ENCODE peak calls at places on chromosomes 4 and X, in seven cellular contexts. One of them, this sample, is unnamed.

GRCh38 chrX:3295731-3296130 is 50.7 kb downstream of the MXRA5 start:
- DNase-seq in H1: no peak
- DNase-seq in mesendoderm: peak; percentile 71
- DNase-seq in mesenchymal stem cell: no peak
- DNase-seq in neuronal stem cell: no peak
- DNase-seq in IMR-90: no peak
- DNase-seq in H9: peak; percentile 80
- DNase-seq in this sample: no peak

GRCh38 chr4:180380733-180381132 is 1862.5 kb upstream of the TENM3 start:
- DNase-seq in H1: no peak
- DNase-seq in neuronal stem cell: no peak
- DNase-seq in IMR-90: peak; percentile 85
- DNase-seq in mesenchymal stem cell: peak; percentile 8
- DNase-seq in H9: no peak
- DNase-seq in mesendoderm: no peak
- DNase-seq in this sample: no peak

GRCh38 chr4:145679520-145679919 is 426 bp upstream of the C4orf51 start:
- DNase-seq in neuronal stem cell: no peak
- DNase-seq in IMR-90: peak; percentile 97
- DNase-seq in mesenchymal stem cell: peak; percentile 92
- DNase-seq in H9: no peak
- DNase-seq in H1: no peak
- DNase-seq in mesendoderm: peak; percentile 32
- DNase-seq in this sample: no peak

GRCh38 chr4:141255016-141255415 is 34.3 kb downstream of the ZNF330 start:
- DNase-seq in H9: no peak
- DNase-seq in mesendoderm: no peak
- DNase-seq in mesenchymal stem cell: no peak
- DNase-seq in IMR-90: peak; percentile 46
- DNase-seq in neuronal stem cell: no peak
- DNase-seq in H1: no peak
- DNase-seq in this sample: no peak

GRCh38 chr4:182856862-182857261 is 60.3 kb downstream of the DCTD start:
- DNase-seq in neuronal stem cell: no peak
- DNase-seq in IMR-90: no peak
- DNase-seq in mesenchymal stem cell: no peak
- DNase-seq in H1: no peak
- DNase-seq in H9: no peak
- DNase-seq in mesendoderm: no peak
- DNase-seq in this sample: no peak

GRCh38 chr4:8114456-8115202 is 44.0 kb downstream of the ABLIM2 start:
- DNase-seq in neuronal stem cell: no peak
- DNase-seq in H9: no peak
- DNase-seq in IMR-90: no peak
- DNase-seq in mesendoderm: no peak
- DNase-seq in H1: no peak
- DNase-seq in mesenchymal stem cell: no peak
- DNase-seq in this sample: no peak

GRCh38 chrX:24294619-24295018 is 19.2 kb downstream of the SUPT20HL2 start:
- DNase-seq in neuronal stem cell: no peak
- DNase-seq in IMR-90: no peak
- DNase-seq in H9: peak; percentile 75
- DNase-seq in H1: peak; percentile 2
- DNase-seq in mesendoderm: peak; percentile 40
- DNase-seq in mesenchymal stem cell: peak; percentile 6
- DNase-seq in this sample: no peak

GRCh38 chr4:63788271-63788670 is 621.0 kb downstream of the TECRL start:
- DNase-seq in H1: no peak
- DNase-seq in neuronal stem cell: no peak
- DNase-seq in IMR-90: no peak
- DNase-seq in H9: no peak
- DNase-seq in mesendoderm: no peak
- DNase-seq in mesenchymal stem cell: no peak
- DNase-seq in this sample: no peak

GRCh38 chr4:140609548-140610425 is 41.0 kb upstream of the UCP1 start:
- DNase-seq in mesenchymal stem cell: peak; percentile 54
- DNase-seq in mesendoderm: peak; percentile 51
- DNase-seq in neuronal stem cell: peak; percentile 35
- DNase-seq in H9: no peak
- DNase-seq in IMR-90: peak; percentile 55
- DNase-seq in H1: no peak
- DNase-seq in this sample: peak; percentile 58

DNA sequence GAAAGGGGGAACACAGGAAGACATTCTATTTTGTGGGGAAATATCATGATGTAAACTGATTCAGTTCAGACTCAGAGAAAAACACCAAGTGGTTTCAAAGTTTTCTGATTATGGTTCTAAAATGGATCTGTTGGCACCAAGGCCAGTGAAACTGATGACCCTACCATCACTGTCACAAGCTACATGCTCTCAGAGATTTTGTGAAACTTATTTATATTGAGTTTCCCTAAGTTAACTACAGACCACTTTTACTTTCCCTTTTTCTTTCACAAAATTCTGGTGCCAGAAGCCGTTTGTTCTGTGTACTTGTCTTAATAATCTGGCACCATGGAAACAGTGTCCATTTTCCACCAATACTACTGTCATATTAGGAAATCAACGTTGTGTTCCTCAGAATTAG is 43.4 kb upstream of the CABS1 start:
- DNase-seq in mesenchymal stem cell: no peak
- DNase-seq in neuronal stem cell: no peak
- DNase-seq in IMR-90: no peak
- DNase-seq in mesendoderm: no peak
- DNase-seq in H9: no peak
- DNase-seq in H1: no peak
- DNase-seq in this sample: no peak
- H2BK120ac ChIP-seq in mesenchymal stem cell: no peak overlapping the region
- H2BK120ac ChIP-seq in neuronal stem cell: no peak overlapping the region
- H2BK120ac ChIP-seq in IMR-90: no peak overlapping the region
- H2BK120ac ChIP-seq in mesendoderm: no peak overlapping the region
- H2BK120ac ChIP-seq in H9: no peak overlapping the region
- H2BK120ac ChIP-seq in H1: no peak overlapping the region
- H2BK120ac ChIP-seq in this sample: no peak overlapping the region

GRCh38 chrX:22056235-22056634 is 24.1 kb downstream of the PHEX start:
- DNase-seq in mesenchymal stem cell: no peak
- DNase-seq in H9: no peak
- DNase-seq in mesendoderm: no peak
- DNase-seq in neuronal stem cell: no peak
- DNase-seq in IMR-90: no peak
- DNase-seq in H1: no peak
- DNase-seq in this sample: no peak
- H2BK120ac ChIP-seq in mesenchymal stem cell: no peak overlapping the region
- H2BK120ac ChIP-seq in H9: no peak overlapping the region
- H2BK120ac ChIP-seq in mesendoderm: no peak overlapping the region
- H2BK120ac ChIP-seq in neuronal stem cell: no peak overlapping the region
- H2BK120ac ChIP-seq in IMR-90: no peak overlapping the region
- H2BK120ac ChIP-seq in H1: no peak overlapping the region
- H2BK120ac ChIP-seq in this sample: no peak overlapping the region

GRCh38 chrX:39018526-39018925 is 217.3 kb downstream of the MID1IP1 start:
- DNase-seq in mesenchymal stem cell: no peak
- DNase-seq in IMR-90: no peak
- DNase-seq in mesendoderm: no peak
- DNase-seq in neuronal stem cell: no peak
- DNase-seq in H1: no peak
- DNase-seq in H9: no peak
- DNase-seq in this sample: no peak

GRCh38 chrX:39017062-39017461 is 215.8 kb downstream of the MID1IP1 start:
- DNase-seq in H1: no peak
- DNase-seq in neuronal stem cell: no peak
- DNase-seq in IMR-90: no peak
- DNase-seq in mesendoderm: no peak
- DNase-seq in H9: no peak
- DNase-seq in mesenchymal stem cell: no peak
- DNase-seq in this sample: no peak

GRCh38 chrX:39020051-39020669 is 218.9 kb downstream of the MID1IP1 start:
- DNase-seq in neuronal stem cell: no peak
- DNase-seq in H9: no peak
- DNase-seq in mesendoderm: no peak
- DNase-seq in H1: no peak
- DNase-seq in mesenchymal stem cell: no peak
- DNase-seq in IMR-90: no peak
- DNase-seq in this sample: no peak

GRCh38 chrX:39016551-39016950 is 215.3 kb downstream of the MID1IP1 start:
- DNase-seq in H1: no peak
- DNase-seq in H9: no peak
- DNase-seq in neuronal stem cell: no peak
- DNase-seq in IMR-90: no peak
- DNase-seq in mesendoderm: no peak
- DNase-seq in mesenchymal stem cell: no peak
- DNase-seq in this sample: no peak

GRCh38 chrX:39017716-39018115 is 216.5 kb downstream of the MID1IP1 start:
- DNase-seq in neuronal stem cell: peak; percentile 24
- DNase-seq in mesendoderm: peak; percentile 75
- DNase-seq in H9: no peak
- DNase-seq in IMR-90: no peak
- DNase-seq in mesenchymal stem cell: no peak
- DNase-seq in H1: no peak
- DNase-seq in this sample: no peak
- H2BK120ac ChIP-seq in neuronal stem cell: no peak overlapping the region
- H2BK120ac ChIP-seq in mesendoderm: peak overlapping the region; percentile 12
- H2BK120ac ChIP-seq in H9: no peak overlapping the region
- H2BK120ac ChIP-seq in IMR-90: no peak overlapping the region
- H2BK120ac ChIP-seq in mesenchymal stem cell: no peak overlapping the region
- H2BK120ac ChIP-seq in H1: no peak overlapping the region
- H2BK120ac ChIP-seq in this sample: no peak overlapping the region

GRCh38 chrX:47802589-47802988 is 34.1 kb upstream of the ZNF81 start:
- DNase-seq in neuronal stem cell: no peak
- DNase-seq in mesenchymal stem cell: no peak
- DNase-seq in H9: no peak
- DNase-seq in H1: no peak
- DNase-seq in mesendoderm: no peak
- DNase-seq in IMR-90: peak; percentile 8
- DNase-seq in this sample: no peak

GRCh38 chrX:47809065-47809788 is 27.5 kb upstream of the ZNF81 start:
- DNase-seq in neuronal stem cell: no peak
- DNase-seq in H9: no peak
- DNase-seq in mesenchymal stem cell: no peak
- DNase-seq in mesendoderm: no peak
- DNase-seq in H1: no peak
- DNase-seq in IMR-90: no peak
- DNase-seq in this sample: no peak

GRCh38 chrX:47807548-47807947 is 29.2 kb upstream of the ZNF81 start:
- DNase-seq in H9: peak; percentile 57
- DNase-seq in H1: no peak
- DNase-seq in mesenchymal stem cell: no peak
- DNase-seq in mesendoderm: peak; percentile 51
- DNase-seq in IMR-90: no peak
- DNase-seq in neuronal stem cell: no peak
- DNase-seq in this sample: no peak

GRCh38 chrX:47798861-47799260 is 37.8 kb upstream of the ZNF81 start:
- DNase-seq in H1: no peak
- DNase-seq in H9: no peak
- DNase-seq in IMR-90: no peak
- DNase-seq in mesenchymal stem cell: no peak
- DNase-seq in neuronal stem cell: no peak
- DNase-seq in mesendoderm: no peak
- DNase-seq in this sample: no peak

DNA sequence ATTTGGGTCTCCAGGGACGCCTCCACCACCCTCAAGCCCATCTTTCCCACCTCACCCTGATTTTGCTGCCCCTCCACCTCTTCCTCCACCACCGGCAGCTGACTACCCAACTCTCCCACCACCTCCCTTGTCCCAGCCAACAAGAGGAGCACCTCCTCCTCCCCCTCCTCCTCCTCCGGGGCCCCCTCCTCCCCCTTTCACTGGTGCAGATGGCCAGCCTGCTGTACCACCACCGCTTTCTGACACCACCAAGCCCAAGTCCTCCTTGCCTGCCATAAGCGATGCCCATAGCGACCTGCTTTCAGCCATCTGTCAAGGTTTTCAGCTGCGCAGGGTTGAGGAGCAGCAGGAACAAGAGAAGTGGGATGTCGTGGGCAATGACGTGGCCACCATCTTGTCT is 32.4 kb upstream of the ZNF81 start:
- DNase-seq in mesendoderm: no peak
- DNase-seq in IMR-90: no peak
- DNase-seq in mesenchymal stem cell: no peak
- DNase-seq in H9: no peak
- DNase-seq in neuronal stem cell: no peak
- DNase-seq in H1: no peak
- DNase-seq in this sample: no peak
- H2BK120ac ChIP-seq in mesendoderm: no peak overlapping the region
- H2BK120ac ChIP-seq in IMR-90: no peak overlapping the region
- H2BK120ac ChIP-seq in mesenchymal stem cell: no peak overlapping the region
- H2BK120ac ChIP-seq in H9: no peak overlapping the region
- H2BK120ac ChIP-seq in neuronal stem cell: no peak overlapping the region
- H2BK120ac ChIP-seq in H1: no peak overlapping the region
- H2BK120ac ChIP-seq in this sample: no peak overlapping the region

This sample was measured in trophoblast cell.